ENCODE peak calls at places on chromosome 3, in seven cellular contexts. Q is effector memory CD4-positive, alpha-beta T cell; V is adrenal gland; Y is tibial nerve; B is CD4-positive, CD25-positive, alpha-beta regulatory T cell; X is heart left ventricle; F is upper lobe of right lung. M is an unnamed sample. For H3K4me1, the result is how much of the 10 kb centered on the place peaks cover.

GRCh38 chr3:188832961-188833615 is 338.7 kb upstream of the TPRG1 start:
- DNase-seq in X (no peak), V (no peak), Q (no peak), B (no peak), Y (no peak), F (no peak), M (no peak)

GRCh38 chr3:270688-271087 is 74.1 kb downstream of the CHL1 start:
- DNase-seq in B (no peak), Q (no peak), F (no peak), V (no peak), Y (no peak), X (no peak), M (no peak)

GRCh38 chr3:138256022-138256421 is 68.9 kb downstream of the ARMC8 start:
- DNase-seq in F (no peak), B (no peak), X (no peak), Q (no peak), V (no peak), Y (no peak), M (no peak)

GRCh38 chr3:169886671-169887070 is 16.9 kb upstream of the LRRC31 start:
- DNase-seq in F (peak), Q (no peak), X (peak), B (no peak), Y (no peak), V (peak), M (peak)

GRCh38 chr3:1139071-1139470 is 46.2 kb downstream of the CNTN6 start:
- DNase-seq in V (no peak), Y (no peak), X (no peak), F (no peak), B (no peak), Q (no peak), M (no peak)

GRCh38 chr3:197023241-197023997 is 6.2 kb downstream of the MELTF start:
- DNase-seq in Q (no peak), F (no peak), Y (no peak), B (no peak), V (no peak), X (no peak), M (no peak)

GRCh38 chr3:124557433-124558232 is 172.6 kb upstream of the UMPS start:
- DNase-seq in Q (no peak), V (peak), F (no peak), B (no peak), X (no peak), Y (no peak), M (peak)

GRCh38 chr3:20056727-20057611 is 16.7 kb downstream of the KAT2B start:
- DNase-seq in V (peak), F (no peak), B (no peak), X (no peak), Y (no peak), Q (no peak), M (no peak)

GRCh38 chr3:66722675-66723074 is 221.9 kb upstream of the LRIG1 start:
- DNase-seq in X (peak), Y (no peak), F (no peak), V (peak), Q (no peak), B (no peak), M (peak)

GRCh38 chr3:107431048-107431297 is 53.7 kb downstream of the CCDC54 start:
- DNase-seq in F (no peak), Y (no peak), X (peak), Q (no peak), V (peak), B (no peak), M (no peak)

GRCh38 chr3:159609620-159610019 is 379.0 kb upstream of the IL12A start:
- DNase-seq in V (no peak), Q (no peak), F (no peak), B (no peak), X (no peak), Y (no peak), M (no peak)

GRCh38 chr3:155581579-155581978 is 163.3 kb downstream of the PLCH1 start:
- DNase-seq in B (no peak), X (no peak), Q (no peak), F (no peak), Y (no peak), V (no peak), M (no peak)

GRCh38 chr3:4746241-4746958 is 232.8 kb upstream of the BHLHE40 start:
- DNase-seq in V (no peak), Y (no peak), Q (no peak), B (no peak), X (peak), F (no peak), M (no peak)

GRCh38 chr3:172711457-172711800 is 562 bp upstream of the NCEH1 start:
- DNase-seq in X (no peak), B (no peak), Y (no peak), V (peak), Q (no peak), F (no peak), M (peak)

GRCh38 chr3:122299872-122300460 is 25.1 kb upstream of the CSTA start:
- DNase-seq in F (no peak), Q (no peak), Y (no peak), X (no peak), V (no peak), B (no peak), M (peak)

GRCh38 chr3:39196671-39197446 is 4.5 kb upstream of the XIRP1 start:
- DNase-seq in Q (no peak), B (no peak), V (no peak), X (peak), F (no peak), Y (no peak), M (no peak)

GRCh38 chr3:138173769-138174420 is 826 bp downstream of the DBR1 start:
- DNase-seq in B (no peak), Y (no peak), Q (no peak), F (no peak), V (no peak), X (no peak), M (no peak)

GRCh38 chr3:55364426-55364825 is 122.7 kb downstream of the WNT5A start:
- DNase-seq in Q (no peak), Y (no peak), V (no peak), B (no peak), F (no peak), X (no peak), M (no peak)

GRCh38 chr3:133042778-133043177 is 4.6 kb downstream of the TMEM108 start:
- DNase-seq in V (peak), Q (no peak), F (no peak), X (no peak), B (no peak), Y (no peak), M (no peak)

GRCh38 chr3:127676921-127677351 is 4.2 kb downstream of the ABTB1 start:
- DNase-seq in Y (peak), Q (no peak), X (no peak), V (peak), B (no peak), F (peak), M (no peak)

GRCh38 chr3:127448161-127448561 is 142.4 kb downstream of the TPRA1 start:
- DNase-seq in F (peak), B (no peak), Y (no peak), V (peak), Q (no peak), X (no peak), M (no peak)

GRCh38 chr3:31743690-31744089 is 211.0 kb downstream of the STT3B start:
- DNase-seq in X (no peak), F (no peak), V (no peak), Y (no peak), Q (no peak), B (no peak), M (no peak)

GRCh38 chr3:26058774-26059455 is 269.0 kb downstream of the OXSM start:
- DNase-seq in V (no peak), X (no peak), Q (no peak), Y (no peak), F (no peak), B (no peak), M (no peak)

GRCh38 chr3:36362973-36363372 is 17.3 kb upstream of the STAC start:
- DNase-seq in B (no peak), V (peak), X (no peak), F (no peak), Q (no peak), Y (no peak), M (no peak)

GRCh38 chr3:69391554-69391953 is 5.7 kb upstream of the FRMD4B start:
- DNase-seq in B (no peak), Q (no peak), V (no peak), Y (no peak), X (no peak), F (no peak), M (no peak)

GRCh38 chr3:41462103-41462691 is 262.9 kb downstream of the CTNNB1 start:
- DNase-seq in V (no peak), Y (no peak), X (no peak), B (no peak), F (no peak), Q (no peak), M (no peak)

GRCh38 chr3:12187448-12188327 is 29.0 kb upstream of the TIMP4 start:
- DNase-seq in Y (no peak), F (peak), X (peak), V (no peak), B (no peak), Q (no peak), M (no peak)

GRCh38 chr3:74614133-74614967 is at the start of gene CNTN3:
- DNase-seq in V (no peak), Q (no peak), F (peak), B (no peak), Y (no peak), X (peak), M (peak)

GRCh38 chr3:38136807-38137614 is at the start of gene ACAA1:
- DNase-seq in F (peak), B (peak), V (peak), Y (peak), Q (peak), X (peak), M (peak)

GRCh38 chr3:30557904-30558303 is 48.5 kb upstream of the TGFBR2 start:
- DNase-seq in V (no peak), Y (no peak), Q (no peak), F (no peak), B (no peak), X (no peak), M (no peak)

GRCh38 chr3:32448686-32449474 is 53.8 kb downstream of the CMTM6 start:
- DNase-seq in B (no peak), Q (no peak), V (no peak), F (peak), X (no peak), Y (no peak), M (no peak)

GRCh38 chr3:41126475-41126874 is 72.8 kb upstream of the CTNNB1 start:
- DNase-seq in Q (no peak), Y (no peak), B (no peak), V (no peak), X (no peak), F (no peak), M (no peak)

GRCh38 chr3:81013360-81013759 is 748.1 kb downstream of the GBE1 start:
- DNase-seq in Y (no peak), F (no peak), V (no peak), Q (no peak), B (no peak), X (no peak), M (no peak)

GRCh38 chr3:65539620-65540019 is 499.1 kb downstream of the MAGI1 start:
- DNase-seq in V (no peak), Q (no peak), Y (no peak), B (no peak), F (no peak), X (no peak), M (no peak)

GRCh38 chr3:65548848-65549625 is 489.7 kb downstream of the MAGI1 start:
- DNase-seq in Q (no peak), V (no peak), F (no peak), Y (no peak), X (peak), B (no peak), M (peak)

GRCh38 chr3:65549626-65549959 is 489.1 kb downstream of the MAGI1 start:
- DNase-seq in X (no peak), V (no peak), B (no peak), Q (no peak), Y (no peak), F (no peak), M (no peak)

GRCh38 chr3:65550137-65550536 is 488.6 kb downstream of the MAGI1 start:
- DNase-seq in Q (no peak), B (no peak), V (no peak), X (no peak), F (no peak), Y (no peak), M (no peak)

GRCh38 chr3:65545429-65545828 is 493.3 kb downstream of the MAGI1 start:
- DNase-seq in F (no peak), Q (no peak), B (no peak), V (no peak), X (no peak), Y (no peak), M (no peak)
- H3K4me1 ChIP-seq in F (under half), Q (under half), B (under half), V (under half), X (under half), Y (under half), M (under half)

GRCh38 chr3:129461461-129462146 is 21.6 kb downstream of the IFT122 start:
- DNase-seq in Y (no peak), Q (no peak), X (peak), F (no peak), V (peak), B (no peak), M (no peak)
- H3K27ac ChIP-seq in Y (no peak), Q (no peak), X (peak), F (no peak), V (peak), B (no peak), M (no peak)

DNA sequence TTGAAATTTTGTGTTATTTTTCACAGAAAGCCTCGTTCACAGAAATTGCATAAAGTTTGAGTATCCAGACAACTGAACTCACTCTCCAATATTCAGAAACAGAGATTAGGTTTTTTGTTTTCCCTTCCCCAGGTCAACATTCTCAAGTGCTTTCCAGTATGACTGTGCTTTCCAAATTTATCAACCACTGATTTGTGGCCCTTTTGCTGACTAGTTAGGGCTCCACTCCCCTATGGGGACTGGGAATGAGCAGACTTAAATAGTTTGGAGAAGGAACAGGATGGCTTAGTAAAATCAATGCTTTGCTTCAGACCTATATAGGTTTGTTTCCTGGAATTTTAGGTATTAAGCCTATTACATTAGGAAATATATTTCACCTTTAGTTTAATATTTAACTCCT is 38.2 kb upstream of the NAALADL2 start:
- DNase-seq in V (no peak), F (no peak), Q (no peak), B (no peak), X (no peak), Y (no peak), M (no peak)
- H3K4me3 ChIP-seq in V (no peak), F (no peak), Q (no peak), B (no peak), X (no peak), Y (no peak), M (no peak)

GRCh38 chr3:52490035-52490937 is 4.9 kb upstream of the STAB1 start:
- DNase-seq in Y (no peak), B (no peak), X (no peak), Q (no peak), F (no peak), V (no peak), M (no peak)
- H3K4me1 ChIP-seq in Y (under half), B (under half), X (under half), Q (under half), F (under half), V (half or more), M (under half)

GRCh38 chr3:43747641-43748040 is 56.9 kb downstream of the ABHD5 start:
- DNase-seq in X (no peak), F (no peak), B (no peak), V (no peak), Q (no peak), Y (no peak), M (no peak)
- H3K27ac ChIP-seq in X (no peak), F (peak), B (no peak), V (no peak), Q (no peak), Y (no peak), M (no peak)

GRCh38 chr3:8659242-8659641 is 14.6 kb upstream of the SSUH2 start:
- DNase-seq in X (no peak), B (no peak), F (no peak), Q (no peak), Y (no peak), V (no peak), M (no peak)
- H3K4me3 ChIP-seq in X (no peak), B (no peak), F (no peak), Q (no peak), Y (no peak), V (no peak), M (no peak)

GRCh38 chr3:99474776-99475175 is 163.6 kb upstream of the COL8A1 start:
- DNase-seq in V (no peak), F (no peak), B (no peak), X (no peak), Q (no peak), Y (no peak), M (no peak)

GRCh38 chr3:99468918-99469317 is 169.5 kb upstream of the COL8A1 start:
- DNase-seq in B (no peak), V (no peak), Y (no peak), F (no peak), X (no peak), Q (no peak), M (no peak)

GRCh38 chr3:99473321-99473751 is 165.1 kb upstream of the COL8A1 start:
- DNase-seq in Y (no peak), F (no peak), X (no peak), V (no peak), Q (no peak), B (no peak), M (no peak)

GRCh38 chr3:99472385-99472784 is 166.0 kb upstream of the COL8A1 start:
- DNase-seq in Q (no peak), Y (no peak), F (no peak), V (no peak), B (no peak), X (no peak), M (no peak)

DNA sequence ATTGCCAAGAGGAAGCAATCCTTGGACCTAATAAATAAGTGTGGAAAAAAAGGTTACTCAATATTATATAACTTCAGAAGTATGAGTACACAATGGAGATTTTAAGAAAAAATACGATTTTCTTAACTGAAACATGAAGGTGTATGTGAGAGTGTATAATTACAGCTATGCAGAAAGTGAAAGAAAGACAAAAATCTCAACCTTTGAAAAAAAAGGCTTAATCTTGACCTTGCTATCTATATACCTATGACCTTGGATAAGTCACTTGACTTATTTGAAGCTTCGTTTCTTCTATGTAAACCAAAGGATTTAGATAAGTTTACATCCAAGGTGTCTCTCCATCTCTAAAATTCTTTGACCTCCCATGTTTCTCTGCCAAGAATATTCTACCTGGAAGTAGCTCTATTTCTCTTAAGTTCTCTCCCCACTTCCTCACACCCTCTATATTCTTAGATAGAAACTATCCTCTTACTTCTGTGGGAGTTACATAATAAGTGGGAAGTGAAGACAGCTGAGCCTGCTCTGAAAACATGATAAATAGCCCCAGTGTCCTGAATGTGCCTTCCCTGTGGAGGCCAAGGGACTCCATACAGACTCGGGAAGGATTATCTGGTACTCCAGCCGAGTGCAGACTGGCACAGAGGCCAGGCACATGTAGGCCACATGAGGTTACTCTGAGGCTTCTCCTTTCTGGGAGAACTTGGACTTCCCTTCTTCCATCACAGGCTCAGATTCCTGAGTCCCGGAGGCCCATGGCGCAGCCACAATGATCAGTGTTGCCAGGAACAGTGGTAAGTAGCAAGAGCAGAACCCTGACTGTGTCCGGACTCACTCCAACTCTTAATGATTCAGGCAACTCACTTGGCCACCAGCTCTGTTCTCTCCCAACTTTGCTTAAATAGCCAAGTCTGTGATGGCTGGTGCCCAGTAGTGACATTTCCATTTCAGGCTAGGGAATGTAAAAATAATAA is 166.8 kb upstream of the COL8A1 start:
- DNase-seq in Y (no peak), F (no peak), B (no peak), V (no peak), X (peak), Q (no peak), M (no peak)
- H3K4me1 ChIP-seq in Y (under half), F (under half), B (under half), V (under half), X (under half), Q (under half), M (under half)

DNA sequence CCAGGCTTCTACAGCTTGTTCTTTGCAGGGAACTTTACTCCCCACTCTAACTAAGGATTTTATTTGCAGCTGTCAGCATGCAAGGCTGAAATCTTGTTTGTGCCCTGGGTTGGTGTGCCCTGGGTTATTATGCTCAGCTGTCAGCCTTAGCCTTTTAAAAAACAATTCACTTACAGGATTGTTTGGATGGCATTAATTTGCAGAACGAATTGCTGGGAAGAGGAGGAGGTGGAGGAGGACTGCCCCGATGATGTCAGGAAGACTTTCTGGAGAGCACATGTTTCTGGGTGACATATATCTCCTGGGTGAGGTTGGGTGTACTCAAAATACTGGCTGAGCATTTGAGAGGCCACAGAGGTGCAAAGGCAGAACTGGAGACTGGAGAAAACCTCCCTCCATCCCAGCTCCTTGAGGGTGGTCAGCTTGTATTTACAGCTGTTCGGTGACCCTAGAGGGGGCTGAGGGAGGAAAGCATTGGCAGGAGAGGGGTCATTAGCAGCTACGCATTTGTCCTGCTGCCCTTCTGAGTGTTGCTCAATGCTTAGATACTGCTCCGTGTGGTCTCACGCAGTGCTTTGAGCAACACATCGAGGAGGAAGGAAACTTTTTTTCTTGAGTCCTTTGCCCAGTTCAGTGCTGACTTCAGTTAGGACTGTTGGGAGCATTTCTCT is 59.8 kb upstream of the PSMD6 start:
- DNase-seq in Q (no peak), V (no peak), F (no peak), X (no peak), Y (no peak), B (no peak), M (no peak)
- H3K27ac ChIP-seq in Q (no peak), V (peak), F (no peak), X (no peak), Y (no peak), B (no peak), M (no peak)

M was measured in colonic mucosa.